ENCODE peak calls at places on chromosome 21, in five cellular contexts. T is right cardiac atrium, I is body of pancreas, N is neural progenitor cell, S is OCI-LY7. J is an unnamed sample.

GRCh38 chr21:16302851-16303282 is 573.1 kb downstream of the USP25 start:
- DNase-seq in N (no peak), T (peak), I (peak), S (no peak), J (no peak)

GRCh38 chr21:20661221-20661620 is 337.0 kb upstream of the NCAM2 start:
- DNase-seq in N (peak), S (no peak), T (no peak), I (no peak), J (no peak)

GRCh38 chr21:34112316-34113033 is 39.1 kb downstream of the MRPS6 start:
- DNase-seq in T (no peak), N (no peak), I (no peak), S (no peak), J (no peak)

GRCh38 chr21:31397939-31398338 is 53.9 kb upstream of the TIAM1 start:
- DNase-seq in S (peak), T (no peak), I (no peak), N (peak), J (no peak)

GRCh38 chr21:31218830-31219608 is 125.0 kb downstream of the TIAM1 start:
- DNase-seq in N (peak), I (no peak), T (peak), S (no peak), J (peak)

GRCh38 chr21:26795866-26796329 is 49.3 kb downstream of the ADAMTS1 start:
- DNase-seq in S (no peak), I (peak), T (peak), N (peak), J (peak)

GRCh38 chr21:38293765-38294164 is 37.0 kb downstream of the KCNJ15 start:
- DNase-seq in I (no peak), T (no peak), S (no peak), N (no peak), J (no peak)

GRCh38 chr21:43313939-43314405 is 113.0 kb downstream of the SIK1 start:
- DNase-seq in S (no peak), N (no peak), T (peak), I (no peak), J (no peak)

GRCh38 chr21:34023691-34024381 is 49.5 kb upstream of the MRPS6 start:
- DNase-seq in I (no peak), T (no peak), N (no peak), S (no peak), J (peak)

GRCh38 chr21:43323244-43324005 is 103.5 kb downstream of the SIK1 start:
- DNase-seq in S (no peak), N (no peak), T (peak), I (peak), J (no peak)

GRCh38 chr21:23638131-23638530 is 1969.2 kb downstream of the MRPL39 start:
- DNase-seq in I (no peak), S (no peak), N (no peak), T (no peak), J (no peak)

GRCh38 chr21:29407571-29407970 is 108.8 kb downstream of the BACH1 start:
- DNase-seq in N (no peak), T (no peak), S (no peak), I (no peak), J (no peak)
- H3K27ac ChIP-seq in N (no peak), T (no peak), S (no peak), I (no peak), J (no peak)

DNA sequence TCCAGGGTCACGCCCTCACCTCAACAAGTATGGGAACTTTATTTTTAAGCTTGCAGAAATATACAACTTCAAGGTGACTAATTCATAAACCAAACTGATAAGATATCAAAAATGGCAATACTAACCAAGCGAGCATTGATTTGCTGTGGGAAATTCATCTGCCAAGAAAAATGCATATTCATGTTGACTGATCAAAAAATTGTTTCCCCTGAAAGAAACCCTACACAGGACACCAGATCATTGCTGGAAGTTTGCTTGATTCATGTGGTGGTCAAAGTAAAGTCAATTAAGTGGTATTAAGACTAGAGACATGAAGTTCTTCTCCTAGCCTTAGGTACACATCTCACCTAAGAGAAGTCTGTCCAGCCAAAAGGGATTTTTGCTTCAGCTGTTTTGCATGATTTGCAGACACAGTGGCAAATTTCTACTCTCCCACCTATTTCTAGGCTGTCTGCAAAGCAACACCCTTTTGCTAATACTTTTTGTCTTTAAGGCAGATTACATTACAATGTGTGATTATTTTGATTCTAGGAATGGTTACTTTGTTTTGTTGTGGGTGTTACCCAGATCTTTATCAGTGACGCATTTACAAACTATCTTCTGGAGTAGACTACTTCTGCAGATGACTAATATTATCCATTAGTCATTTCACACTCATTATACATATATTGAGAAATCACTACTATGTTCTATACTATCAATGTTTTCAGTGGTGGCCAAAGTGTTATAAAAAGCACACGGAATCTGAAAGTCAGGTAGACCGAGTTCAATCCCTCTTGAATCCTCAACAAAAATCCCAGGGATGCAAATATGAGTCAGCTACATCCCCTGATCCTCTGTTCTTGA is 12.3 kb downstream of the SAMSN1 start:
- DNase-seq in I (no peak), T (no peak), S (no peak), N (no peak), J (peak)
- H3K4me3 ChIP-seq in I (no peak), T (no peak), S (no peak), N (no peak), J (no peak)

GRCh38 chr21:39319251-39319756 is 5.9 kb upstream of the BRWD1 start:
- DNase-seq in T (peak), I (no peak), S (no peak), N (no peak), J (no peak)

GRCh38 chr21:39321424-39321823 is 8.0 kb upstream of the BRWD1 start:
- DNase-seq in T (no peak), N (no peak), S (no peak), I (no peak), J (no peak)

GRCh38 chr21:39318091-39318959 is 4.9 kb upstream of the BRWD1 start:
- DNase-seq in T (no peak), N (no peak), S (peak), I (no peak), J (no peak)

GRCh38 chr21:39317134-39318090 is 4.0 kb upstream of the BRWD1 start:
- DNase-seq in I (no peak), S (peak), N (no peak), T (no peak), J (no peak)

DNA sequence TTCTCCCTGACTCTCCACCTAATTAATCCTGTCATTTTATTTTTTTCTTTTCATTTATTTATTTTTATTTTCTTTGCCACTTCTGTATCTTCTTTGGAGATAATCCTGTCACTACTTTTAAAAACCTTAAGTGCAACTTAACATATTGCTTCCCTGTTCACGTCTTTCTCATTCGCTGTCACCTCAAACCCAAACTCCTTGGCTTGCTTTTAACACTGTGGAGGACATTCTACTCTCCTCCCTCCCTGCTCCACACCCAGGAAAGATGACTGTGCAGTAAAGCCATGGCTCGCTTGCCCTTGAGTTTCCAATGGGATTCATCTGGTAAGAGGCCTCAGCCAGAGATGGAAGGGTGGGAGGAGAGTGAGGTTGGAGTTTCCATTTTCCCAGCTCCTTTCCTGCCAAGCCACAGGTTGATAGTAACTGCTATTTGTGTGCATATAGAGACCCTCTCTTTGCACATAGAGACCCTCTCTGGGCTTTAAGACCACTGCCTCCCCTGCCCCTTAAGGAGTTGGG is 6.4 kb upstream of the BRWD1 start:
- DNase-seq in I (no peak), S (no peak), N (no peak), T (no peak), J (no peak)
- H3K27ac ChIP-seq in I (no peak), S (no peak), N (no peak), T (peak), J (no peak)

GRCh38 chr21:36482181-36482580 is 2.3 kb upstream of the CLDN14 start:
- DNase-seq in T (no peak), S (no peak), I (no peak), N (no peak), J (no peak)

GRCh38 chr21:36479415-36480402 is at the start of gene CLDN14:
- DNase-seq in S (no peak), T (peak), N (no peak), I (peak), J (no peak)

GRCh38 chr21:36481639-36482038 is 1.7 kb upstream of the CLDN14 start:
- DNase-seq in T (peak), S (no peak), N (no peak), I (peak), J (no peak)

GRCh38 chr21:36478941-36479340 is 981 bp downstream of the CLDN14 start:
- DNase-seq in T (peak), S (no peak), N (peak), I (no peak), J (peak)

DNA sequence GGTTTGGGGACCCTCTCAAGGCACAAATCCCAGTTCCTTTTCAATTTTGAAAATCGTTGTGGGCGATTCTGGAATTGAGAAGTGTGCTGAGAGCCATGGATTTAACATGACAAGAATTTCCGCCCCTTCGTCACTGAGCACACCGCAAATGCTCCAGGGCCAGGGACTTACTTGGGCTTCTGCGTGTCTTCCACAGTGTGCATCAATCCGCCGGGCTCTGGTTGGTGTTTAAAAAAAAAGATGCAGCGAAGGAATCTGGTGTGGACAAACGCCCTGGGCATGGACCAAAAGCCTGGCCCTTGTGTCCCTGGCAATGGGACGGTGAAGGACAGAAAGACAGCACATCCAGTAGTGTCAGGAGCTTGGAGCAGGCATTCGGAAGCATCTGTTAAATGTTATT is 696 bp upstream of the CLDN14 start:
- DNase-seq in T (no peak), S (no peak), I (no peak), N (no peak), J (no peak)
- H3K4me3 ChIP-seq in T (no peak), S (no peak), I (no peak), N (no peak), J (no peak)

DNA sequence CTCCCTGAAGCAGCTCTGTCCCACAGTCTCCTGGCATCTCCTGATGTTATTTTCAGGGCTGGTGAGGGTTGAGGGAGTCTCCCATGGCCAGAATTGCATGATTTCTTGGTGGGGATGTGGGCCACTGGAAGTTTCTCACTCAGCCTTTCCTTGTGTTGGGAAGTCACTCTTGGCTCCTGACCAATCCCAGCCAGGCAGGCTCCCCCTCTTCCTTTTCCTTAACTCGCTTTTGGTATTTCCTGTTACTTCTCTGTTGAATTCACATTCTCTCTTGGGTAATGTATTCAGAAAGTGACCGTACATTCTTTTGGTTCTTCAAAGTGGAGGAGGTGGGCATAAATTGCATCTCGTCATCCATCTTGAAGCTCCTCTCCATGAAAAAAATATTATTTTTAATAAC is 135.7 kb downstream of the PCBP3 start:
- DNase-seq in N (no peak), T (no peak), S (no peak), I (no peak), J (no peak)
- H3K27ac ChIP-seq in N (no peak), T (no peak), S (no peak), I (no peak), J (no peak)

DNA sequence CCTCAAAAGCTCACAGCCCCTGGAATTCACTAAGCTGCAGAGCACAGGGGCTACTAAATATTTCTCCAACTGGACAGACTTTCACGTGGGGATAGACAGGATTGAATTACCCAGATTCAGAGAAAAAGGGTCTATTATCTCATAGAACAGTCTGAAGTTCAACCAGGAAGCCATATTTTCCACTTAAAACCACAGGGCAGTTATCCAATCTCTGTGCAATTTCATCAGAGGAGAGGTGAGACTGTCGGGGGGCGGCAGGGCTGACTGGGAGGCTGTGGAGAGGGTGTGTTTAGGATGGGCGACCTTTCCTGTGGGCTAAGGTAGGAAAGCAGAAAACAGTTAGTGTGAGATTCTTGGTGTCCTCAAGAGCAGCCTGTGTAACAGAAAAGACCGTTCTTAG is 124.5 kb downstream of the RIPK4 start:
- DNase-seq in N (no peak), S (no peak), T (no peak), I (no peak), J (no peak)
- H3K4me3 ChIP-seq in N (no peak), S (no peak), T (no peak), I (no peak), J (no peak)

GRCh38 chr21:32558131-32558530 is 27.2 kb downstream of the TCP10L start:
- DNase-seq in N (no peak), I (no peak), T (no peak), S (no peak), J (no peak)

GRCh38 chr21:32562426-32562825 is 22.9 kb downstream of the TCP10L start:
- DNase-seq in T (peak), I (peak), N (peak), S (no peak), J (peak)

GRCh38 chr21:32559004-32559610 is 26.2 kb downstream of the TCP10L start:
- DNase-seq in I (no peak), T (no peak), S (no peak), N (no peak), J (no peak)

GRCh38 chr21:32562915-32563314 is 22.4 kb downstream of the TCP10L start:
- DNase-seq in S (no peak), T (no peak), N (no peak), I (no peak), J (no peak)

GRCh38 chr21:32560896-32561295 is 24.4 kb downstream of the TCP10L start:
- DNase-seq in N (no peak), S (no peak), T (no peak), I (no peak), J (no peak)
- H3K27ac ChIP-seq in N (no peak), S (no peak), T (no peak), I (no peak), J (no peak)

DNA sequence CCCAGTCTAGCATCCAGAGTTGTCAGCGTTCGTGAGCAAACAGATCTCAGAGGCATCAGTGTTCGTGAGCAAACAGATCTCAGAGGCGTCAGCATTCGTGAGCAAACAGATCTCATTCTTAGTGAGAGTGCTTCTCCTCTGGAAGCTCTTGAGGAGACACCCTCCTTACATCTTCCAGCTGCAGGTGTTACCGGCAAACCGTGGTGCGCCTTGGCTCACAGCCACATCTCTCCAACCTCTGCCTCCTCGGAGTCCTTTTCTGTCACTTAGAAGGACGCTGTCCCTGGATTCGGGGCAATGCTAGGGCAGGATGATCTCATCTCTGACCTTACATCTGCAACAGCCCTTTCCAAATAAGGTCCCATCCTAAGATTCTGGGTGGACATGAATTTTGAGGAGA is 14.6 kb upstream of the UMODL1 start:
- DNase-seq in N (no peak), I (peak), T (peak), S (no peak), J (no peak)
- H3K4me3 ChIP-seq in N (no peak), I (no peak), T (no peak), S (no peak), J (no peak)

GRCh38 chr21:46604329-46604974 is 430 bp downstream of the S100B start:
- DNase-seq in S (no peak), T (no peak), I (no peak), N (no peak), J (no peak)
- H3K27ac ChIP-seq in S (no peak), T (no peak), I (no peak), N (no peak), J (no peak)

J was measured in SJSA1.